ENCODE peak calls at places on chromosomes 6 and 20, in six cellular contexts. X is mesothelial cell of epicardium; J is HCT116; I is HFFc6; P is stimulated activated CD8-positive, alpha-beta memory T cell treated with anti-CD3 and anti-CD28 coated beads, Interleukin-15, amount 100 ng/mL, for 24 hours; B is 8988T. G is an unnamed sample.

GRCh38 chr20:39985276-39985675 is 703.8 kb downstream of the MAFB start:
- DNase-seq in X (no peak), J (no peak), I (no peak), P (no peak), B (no peak), G (no peak)

GRCh38 chr20:56506103-56506502 is 18.4 kb upstream of the FAM209A start:
- DNase-seq in X (no peak), J (no peak), I (no peak), P (no peak), B (no peak), G (no peak)

GRCh38 chr6:52664991-52665686 is 5.8 kb upstream of the TMEM14A start:
- DNase-seq in X (no peak), J (no peak), I (no peak), P (no peak), B (no peak), G (no peak)

GRCh38 chr6:125904871-125905270 is 51.7 kb upstream of the HINT3 start:
- DNase-seq in X (no peak), J (no peak), I (peak; percentile 70), P (no peak), B (no peak), G (no peak)

GRCh38 chr6:71410681-71411080 is 122.1 kb downstream of the OGFRL1 start:
- DNase-seq in X (no peak), J (no peak), I (no peak), P (no peak), B (no peak), G (no peak)

GRCh38 chr6:4114123-4114522 is 21.3 kb downstream of the ECI2 start:
- DNase-seq in X (no peak), J (no peak), I (no peak), P (no peak), B (no peak), G (no peak)

GRCh38 chr6:30882764-30883475 is 1.4 kb upstream of the DDR1 start:
- DNase-seq in X (peak; percentile 64), J (peak; percentile 54), I (no peak), P (no peak), B (no peak), G (no peak)

GRCh38 chr6:68891419-68891818 is 256.3 kb downstream of the ADGRB3 start:
- DNase-seq in X (no peak), J (no peak), I (no peak), P (no peak), B (no peak), G (no peak)

GRCh38 chr6:40326689-40327404 is 260.3 kb downstream of the LRFN2 start:
- DNase-seq in X (no peak), J (no peak), I (no peak), P (no peak), B (no peak), G (no peak)

GRCh38 chr6:97240222-97240621 is 42.8 kb downstream of the MMS22L start:
- DNase-seq in X (no peak), J (no peak), I (peak; percentile 40), P (no peak), B (peak; percentile 15), G (no peak)

GRCh38 chr20:63733579-63734081 is 2.8 kb upstream of the LIME1 start:
- DNase-seq in X (no peak), J (no peak), I (no peak), P (no peak), B (no peak), G (no peak)

G was measured in COLO829.